ENCODE peak calls at places on chromosomes 11 and 22, in eight cellular contexts. X, G, K, H, J, Z, T and C are unnamed samples.

GRCh38 chr22:24510694-24511625 is 15.8 kb downstream of the UPB1 start:
- DNase-seq in X (no peak), G (peak), K (no peak), H (no peak), J (no peak), Z (no peak), T (peak), C (peak)

GRCh38 chr11:59918987-59919589 is 19.1 kb upstream of the OOSP1 start:
- DNase-seq in X (peak), G (peak), K (peak), H (peak), J (peak), Z (peak), T (peak), C (peak)

GRCh38 chr11:46351148-46351547 is 3.9 kb downstream of the DGKZ start:
- DNase-seq in X (no peak), G (no peak), K (no peak), H (no peak), J (no peak), Z (no peak), T (no peak), C (no peak)

GRCh38 chr11:116420770-116421528 is 351.8 kb downstream of the BUD13 start:
- DNase-seq in X (no peak), G (peak), K (no peak), H (no peak), J (peak), Z (no peak), T (no peak), C (peak)

GRCh38 chr11:81874627-81875026 is 859.0 kb downstream of the FAM181B start:
- DNase-seq in X (peak), G (no peak), K (peak), H (peak), J (no peak), Z (no peak), T (peak), C (no peak)

GRCh38 chr22:47448231-47449035 is 686.0 kb downstream of the TBC1D22A start:
- DNase-seq in X (no peak), G (no peak), K (no peak), H (no peak), J (no peak), Z (no peak), T (no peak), C (no peak)

GRCh38 chr11:46315783-46316563 is 31.3 kb upstream of the DGKZ start:
- DNase-seq in X (no peak), G (no peak), K (no peak), H (no peak), J (no peak), Z (no peak), T (no peak), C (no peak)

GRCh38 chr11:86177319-86177718 is 67.2 kb upstream of the EED start:
- DNase-seq in X (no peak), G (no peak), K (peak), H (no peak), J (no peak), Z (no peak), T (no peak), C (no peak)

GRCh38 chr11:72831521-72832300 is 17.5 kb downstream of the ATG16L2 start:
- DNase-seq in X (peak), G (peak), K (peak), H (peak), J (peak), Z (peak), T (peak), C (peak)

GRCh38 chr11:11533751-11534150 is 88.1 kb downstream of the GALNT18 start:
- DNase-seq in X (peak), G (no peak), K (no peak), H (no peak), J (no peak), Z (no peak), T (no peak), C (no peak)

GRCh38 chr22:27019827-27020226 is 362.4 kb downstream of the MIAT start:
- DNase-seq in X (no peak), G (no peak), K (no peak), H (peak), J (no peak), Z (no peak), T (no peak), C (peak)

GRCh38 chr22:21707677-21708076 is 27.9 kb downstream of the YPEL1 start:
- DNase-seq in X (no peak), G (no peak), K (no peak), H (no peak), J (no peak), Z (peak), T (peak), C (no peak)

GRCh38 chr11:86141645-86142569 is 73.0 kb upstream of the PICALM start:
- DNase-seq in X (no peak), G (peak), K (no peak), H (no peak), J (no peak), Z (no peak), T (no peak), C (no peak)

GRCh38 chr11:29713831-29714320 is 303.0 kb downstream of the KCNA4 start:
- DNase-seq in X (peak), G (no peak), K (no peak), H (no peak), J (no peak), Z (no peak), T (no peak), C (no peak)

GRCh38 chr11:2213384-2213842 is 41.8 kb upstream of the TH start:
- DNase-seq in X (peak), G (no peak), K (no peak), H (no peak), J (no peak), Z (peak), T (no peak), C (no peak)

GRCh38 chr22:17970205-17970708 is 54.1 kb downstream of the MICAL3 start:
- DNase-seq in X (no peak), G (no peak), K (no peak), H (no peak), J (no peak), Z (no peak), T (no peak), C (no peak)
- TF ChIP-seq EZH2phosphoT487 in X (no peak), G (no peak), K (no peak), H (no peak), J (no peak), Z (no peak), T (no peak), C (no peak)

DNA sequence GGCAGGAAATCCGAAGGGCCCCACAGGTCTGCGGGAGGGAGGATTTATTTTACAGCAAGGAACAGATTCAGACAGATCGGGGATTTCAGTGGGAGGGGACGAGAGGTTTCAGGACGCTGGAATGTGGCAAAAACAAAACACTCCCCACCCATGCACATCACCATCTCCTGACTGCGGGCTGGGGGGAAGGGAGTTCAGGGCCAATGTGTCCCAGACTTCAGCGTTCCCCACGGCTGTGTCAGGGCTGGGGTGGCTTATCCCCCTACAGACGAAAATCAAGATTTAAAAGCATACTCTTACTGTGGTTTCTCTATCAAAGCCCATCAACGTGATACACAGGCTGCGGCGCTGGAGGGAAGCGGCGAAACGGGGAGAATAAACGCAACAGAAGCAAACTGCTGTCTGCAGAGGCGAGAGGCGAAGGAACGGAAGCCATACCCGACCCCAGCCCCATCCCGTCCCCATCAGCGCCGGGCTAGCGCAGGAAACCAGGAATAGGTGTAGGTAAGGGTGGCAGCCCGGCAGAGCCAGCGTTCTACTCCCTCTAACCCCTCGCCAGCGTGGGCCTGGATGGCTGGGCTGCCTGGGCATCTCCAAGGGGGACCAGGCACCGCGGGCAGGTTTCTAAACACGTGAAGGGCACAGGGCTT is 2.7 kb downstream of the TENM4 start:
- DNase-seq in X (peak), G (peak), K (no peak), H (peak), J (no peak), Z (peak), T (no peak), C (peak)
- H3K4me2 ChIP-seq in X (peak), G (peak), K (peak), H (peak), J (peak), Z (peak), T (no peak), C (peak)

DNA sequence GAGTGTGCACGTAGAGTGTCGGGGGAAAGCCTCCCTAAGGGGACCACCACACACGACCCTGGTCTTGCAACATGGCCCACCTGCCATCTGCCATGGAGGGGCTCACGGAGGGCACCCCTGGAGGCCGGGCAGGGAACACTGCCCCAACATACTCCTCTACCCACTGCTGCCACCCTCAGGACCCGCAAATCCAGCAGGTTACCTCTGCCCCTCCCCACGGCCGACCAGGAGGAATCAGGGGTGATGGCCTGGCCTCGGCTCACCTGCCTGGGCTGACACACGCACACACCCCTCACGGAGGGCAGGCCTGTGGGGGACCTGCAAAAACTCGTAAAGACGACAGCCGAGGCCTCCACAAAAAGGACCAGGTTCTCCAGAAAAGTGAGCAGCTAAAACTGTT is 30.2 kb downstream of the CHID1 start:
- DNase-seq in X (no peak), G (no peak), K (no peak), H (no peak), J (no peak), Z (no peak), T (no peak), C (no peak)
- TF ChIP-seq EZH2phosphoT487 in X (no peak), G (no peak), K (no peak), H (no peak), J (no peak), Z (no peak), T (no peak), C (no peak)

GRCh38 chr22:19892925-19893324 is 38.3 kb upstream of the GNB1L start:
- DNase-seq in X (no peak), G (no peak), K (no peak), H (no peak), J (no peak), Z (no peak), T (no peak), C (no peak)
- H3K4me2 ChIP-seq in X (peak), G (no peak), K (peak), H (no peak), J (no peak), Z (no peak), T (peak), C (no peak)

GRCh38 chr22:50582562-50583293 is at the start of gene CHKB:
- DNase-seq in X (peak), G (peak), K (peak), H (peak), J (peak), Z (peak), T (peak), C (peak)

GRCh38 chr22:50583294-50583865 is 731 bp upstream of the CHKB start:
- DNase-seq in X (no peak), G (peak), K (no peak), H (peak), J (no peak), Z (no peak), T (no peak), C (no peak)

GRCh38 chr22:50579752-50580151 is 1.5 kb upstream of the CPT1B start:
- DNase-seq in X (no peak), G (no peak), K (no peak), H (no peak), J (no peak), Z (no peak), T (no peak), C (no peak)

GRCh38 chr22:50581031-50581949 is 1.4 kb downstream of the CHKB start:
- DNase-seq in X (no peak), G (peak), K (no peak), H (no peak), J (no peak), Z (no peak), T (no peak), C (no peak)

DNA sequence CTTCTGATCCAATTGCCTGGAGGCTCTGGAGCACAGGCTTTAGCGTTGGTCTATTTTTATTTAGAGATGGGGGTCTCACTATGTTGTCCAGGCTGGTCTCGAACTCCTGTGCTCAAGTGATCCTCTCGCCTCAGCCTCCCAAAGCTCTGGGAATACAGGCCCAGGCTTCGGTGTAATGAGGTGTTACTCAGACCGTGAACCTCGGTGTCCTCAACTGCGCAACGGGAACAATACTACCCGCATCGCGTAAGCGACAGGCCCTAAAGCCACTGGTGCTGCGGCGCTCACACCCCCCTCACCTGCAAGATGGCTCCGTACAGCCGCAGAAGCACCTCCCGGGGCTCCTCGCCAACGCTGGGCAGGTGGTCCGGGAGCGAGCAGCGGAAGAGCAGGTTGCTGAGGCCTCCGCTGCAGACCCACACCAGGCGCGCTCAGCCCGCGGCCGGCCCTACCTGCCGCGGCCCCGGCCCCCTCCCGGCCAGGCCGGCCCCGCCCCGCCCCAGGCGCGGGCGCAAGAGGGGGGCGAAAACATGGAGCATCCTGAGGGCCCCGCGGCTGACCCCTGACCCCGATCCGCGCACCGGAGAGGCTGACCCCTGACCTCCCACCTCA is 593 bp downstream of the CHKB start:
- DNase-seq in X (no peak), G (peak), K (peak), H (no peak), J (no peak), Z (no peak), T (peak), C (no peak)
- TF ChIP-seq EZH2phosphoT487 in X (no peak), G (no peak), K (no peak), H (no peak), J (no peak), Z (no peak), T (no peak), C (no peak)

GRCh38 chr11:10267821-10268220 is 26.2 kb downstream of the SBF2 start:
- DNase-seq in X (no peak), G (no peak), K (no peak), H (no peak), J (no peak), Z (no peak), T (no peak), C (no peak)
- H3K4me2 ChIP-seq in X (no peak), G (no peak), K (no peak), H (no peak), J (no peak), Z (no peak), T (no peak), C (no peak)

GRCh38 chr11:17734986-17735822 is 623 bp downstream of the KCNC1 start:
- DNase-seq in X (peak), G (peak), K (peak), H (peak), J (peak), Z (peak), T (no peak), C (peak)
- TF ChIP-seq EZH2phosphoT487 in X (no peak), G (no peak), K (no peak), H (no peak), J (no peak), Z (no peak), T (no peak), C (no peak)